ENCODE peak calls at places on chromosomes 12 and 14, in six cellular contexts. L is stomach; Q is CD4-positive, alpha-beta T cell; E is RWPE1; D is left ventricle myocardium inferior; G is fibroblast of pulmonary artery. F is an unnamed sample.

GRCh38 chr14:54589843-54590242 is 22.9 kb downstream of the SAMD4A start:
- DNase-seq in D (no peak), Q (no peak), G (no peak), L (no peak), E (no peak), F (no peak)

GRCh38 chr14:91402278-91403068 is 15.1 kb downstream of the CCDC88C start:
- DNase-seq in G (peak; percentile 46), D (no peak), L (peak; percentile 82), E (no peak), Q (no peak), F (peak; percentile 44)

GRCh38 chr12:54173066-54173726 is 15.6 kb downstream of the SMUG1 start:
- DNase-seq in E (peak; percentile 58), Q (no peak), L (peak; percentile 52), D (peak; percentile 40), G (no peak), F (peak; percentile 44)

GRCh38 chr12:7647071-7647470 is 18.6 kb downstream of the APOBEC1 start:
- DNase-seq in E (no peak), L (no peak), Q (no peak), D (no peak), G (no peak), F (no peak)

GRCh38 chr12:130552483-130552996 is 163.6 kb downstream of the RIMBP2 start:
- DNase-seq in G (no peak), E (peak; percentile 22), D (no peak), Q (no peak), L (no peak), F (no peak)

GRCh38 chr14:104048758-104049496 is 36.6 kb upstream of the ASPG start:
- DNase-seq in L (no peak), D (no peak), E (peak; percentile 27), Q (no peak), G (peak; percentile 59), F (no peak)

GRCh38 chr12:115638753-115639666 is 638.5 kb downstream of the MED13L start:
- DNase-seq in Q (no peak), E (no peak), G (no peak), D (no peak), L (no peak), F (no peak)

GRCh38 chr12:63940295-63940997 is 95.9 kb downstream of the SRGAP1 start:
- DNase-seq in Q (no peak), L (no peak), D (no peak), E (no peak), G (no peak), F (no peak)

GRCh38 chr14:57009585-57010515 is 199.6 kb upstream of the OTX2 start:
- DNase-seq in E (no peak), L (no peak), Q (no peak), G (no peak), D (no peak), F (no peak)

GRCh38 chr12:75943730-75944096 is 87.9 kb downstream of the PHLDA1 start:
- DNase-seq in G (peak; percentile 26), E (no peak), L (no peak), Q (no peak), D (no peak), F (no peak)

GRCh38 chr12:80821513-80822000 is 104.8 kb downstream of the MYF5 start:
- DNase-seq in E (no peak), Q (no peak), L (no peak), D (no peak), G (no peak), F (no peak)

GRCh38 chr14:37237094-37237493 is 39.4 kb downstream of the MIPOL1 start:
- DNase-seq in D (no peak), G (no peak), Q (no peak), L (no peak), E (no peak), F (no peak)

GRCh38 chr12:132391326-132392041 is 62.1 kb upstream of the GALNT9 start:
- DNase-seq in Q (no peak), E (no peak), L (no peak), D (no peak), G (no peak), F (no peak)

GRCh38 chr12:93163260-93164036 is 214.3 kb upstream of the NUDT4 start:
- DNase-seq in E (no peak), D (no peak), G (no peak), Q (no peak), L (no peak), F (no peak)

GRCh38 chr14:72665259-72665658 is 228.6 kb downstream of the DPF3 start:
- DNase-seq in G (peak; percentile 97), L (no peak), E (peak; percentile 85), Q (no peak), D (no peak), F (peak; percentile 36)

GRCh38 chr12:55842681-55843429 is at the start of gene MMP19:
- DNase-seq in L (no peak), Q (no peak), E (peak; percentile 68), D (no peak), G (peak; percentile 89), F (no peak)

GRCh38 chr14:74932401-74932901 is 9.4 kb upstream of the RPS6KL1 start:
- DNase-seq in G (peak; percentile 59), D (no peak), Q (no peak), E (no peak), L (no peak), F (no peak)

GRCh38 chr12:6074394-6074793 is 50.1 kb downstream of the VWF start:
- DNase-seq in D (peak; percentile 8), Q (no peak), L (no peak), G (no peak), E (no peak), F (no peak)

GRCh38 chr12:101474248-101474647 is 888 bp upstream of the SPIC start:
- DNase-seq in L (no peak), Q (no peak), E (no peak), D (no peak), G (no peak), F (no peak)

GRCh38 chr14:66066991-66067788 is 419.0 kb upstream of the CCDC196 start:
- DNase-seq in G (peak; percentile 63), L (no peak), Q (no peak), E (no peak), D (no peak), F (no peak)

GRCh38 chr12:112978163-112979081 is at the start of gene OAS2:
- DNase-seq in G (peak; percentile 53), E (peak; percentile 57), D (peak; percentile 40), Q (peak; percentile 84), L (peak; percentile 80), F (peak; percentile 67)

GRCh38 chr12:120100630-120101029 is 15.9 kb downstream of the RAB35 start:
- DNase-seq in D (peak; percentile 76), E (no peak), Q (no peak), L (peak; percentile 76), G (peak; percentile 68), F (no peak)

GRCh38 chr12:63138484-63138883 is 12.5 kb downstream of the AVPR1A start:
- DNase-seq in L (no peak), Q (no peak), G (no peak), D (no peak), E (no peak), F (no peak)

DNA sequence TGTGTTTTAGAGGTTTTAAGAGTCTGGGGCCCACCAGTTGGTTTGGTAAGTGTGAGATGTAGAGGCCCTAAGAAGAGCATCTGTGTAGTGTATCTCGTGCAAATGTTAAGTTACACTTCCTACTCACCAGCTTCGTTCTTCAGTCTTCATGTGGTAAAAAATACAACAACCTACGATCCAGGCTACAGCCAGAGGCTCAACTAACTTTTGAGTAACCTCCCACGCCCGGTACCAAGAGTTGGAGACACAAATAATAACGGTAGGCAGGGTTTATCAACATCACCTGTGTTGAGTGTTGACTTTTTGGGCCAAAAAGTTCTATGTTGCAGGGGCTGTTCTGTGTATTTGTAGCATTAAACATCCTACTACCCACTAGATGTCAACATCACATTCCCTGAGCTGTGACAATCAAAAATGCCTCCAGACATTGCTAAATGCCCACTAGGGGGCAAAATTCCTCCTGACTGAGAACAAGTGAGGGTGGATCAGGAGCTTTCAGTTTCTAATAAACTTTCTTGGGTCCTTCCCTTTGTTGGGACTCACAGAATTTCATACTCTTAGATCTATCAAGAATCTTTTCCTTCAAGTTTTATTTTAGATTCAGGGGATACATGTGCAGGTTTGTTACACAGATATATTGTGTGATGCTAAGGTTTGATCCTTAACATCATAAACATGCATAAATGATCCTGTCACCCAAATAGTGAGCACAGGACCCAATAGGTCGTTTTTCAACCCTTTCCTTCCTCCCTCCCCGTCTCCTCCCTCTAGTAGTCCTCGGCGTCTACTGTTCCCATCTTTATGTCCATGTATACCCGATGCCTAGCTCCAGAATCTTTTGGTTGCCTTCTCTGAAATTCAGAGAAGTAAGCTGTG is 94.7 kb downstream of the SLC2A13 start:
- DNase-seq in L (peak; percentile 45), D (no peak), E (peak; percentile 52), Q (peak; percentile 51), G (peak; percentile 85), F (peak; percentile 54)
- TF ChIP-seq CTCF in L (peak; percentile 84), D (peak; percentile 89), E (peak; percentile 70), Q (peak; percentile 84), G (peak; percentile 89), F (no peak)

DNA sequence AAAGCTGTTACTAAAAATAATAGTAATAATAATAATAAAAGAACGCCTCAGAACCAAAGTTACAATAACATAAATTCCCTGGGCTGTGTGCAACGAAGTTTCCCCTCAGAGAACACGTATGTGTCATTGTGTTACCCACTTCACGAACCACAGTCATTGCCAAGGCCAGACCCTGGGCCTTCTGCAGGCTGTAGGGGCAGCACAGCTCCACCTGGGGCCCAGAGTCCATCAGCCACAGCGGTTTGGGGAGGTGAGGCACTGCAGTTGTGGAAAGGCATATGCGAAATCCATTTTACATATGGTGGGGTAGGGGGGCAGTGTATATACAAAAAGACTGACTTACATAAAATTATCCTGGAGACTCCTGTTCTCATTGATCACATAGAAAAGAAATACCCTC is 56.1 kb downstream of the ESR2 start:
- DNase-seq in Q (no peak), E (no peak), G (no peak), D (no peak), L (no peak), F (no peak)
- TF ChIP-seq CTCF in Q (no peak), E (no peak), G (no peak), D (no peak), L (no peak), F (no peak)

GRCh38 chr12:85575115-85576096 is 260.8 kb downstream of the RASSF9 start:
- DNase-seq in G (peak; percentile 83), E (peak; percentile 63), D (peak; percentile 28), L (peak; percentile 53), Q (no peak), F (peak; percentile 64)
- TF ChIP-seq CTCF in G (peak; percentile 86), E (peak; percentile 71), D (peak; percentile 83), L (peak; percentile 50), Q (no peak), F (peak; percentile 71)

DNA sequence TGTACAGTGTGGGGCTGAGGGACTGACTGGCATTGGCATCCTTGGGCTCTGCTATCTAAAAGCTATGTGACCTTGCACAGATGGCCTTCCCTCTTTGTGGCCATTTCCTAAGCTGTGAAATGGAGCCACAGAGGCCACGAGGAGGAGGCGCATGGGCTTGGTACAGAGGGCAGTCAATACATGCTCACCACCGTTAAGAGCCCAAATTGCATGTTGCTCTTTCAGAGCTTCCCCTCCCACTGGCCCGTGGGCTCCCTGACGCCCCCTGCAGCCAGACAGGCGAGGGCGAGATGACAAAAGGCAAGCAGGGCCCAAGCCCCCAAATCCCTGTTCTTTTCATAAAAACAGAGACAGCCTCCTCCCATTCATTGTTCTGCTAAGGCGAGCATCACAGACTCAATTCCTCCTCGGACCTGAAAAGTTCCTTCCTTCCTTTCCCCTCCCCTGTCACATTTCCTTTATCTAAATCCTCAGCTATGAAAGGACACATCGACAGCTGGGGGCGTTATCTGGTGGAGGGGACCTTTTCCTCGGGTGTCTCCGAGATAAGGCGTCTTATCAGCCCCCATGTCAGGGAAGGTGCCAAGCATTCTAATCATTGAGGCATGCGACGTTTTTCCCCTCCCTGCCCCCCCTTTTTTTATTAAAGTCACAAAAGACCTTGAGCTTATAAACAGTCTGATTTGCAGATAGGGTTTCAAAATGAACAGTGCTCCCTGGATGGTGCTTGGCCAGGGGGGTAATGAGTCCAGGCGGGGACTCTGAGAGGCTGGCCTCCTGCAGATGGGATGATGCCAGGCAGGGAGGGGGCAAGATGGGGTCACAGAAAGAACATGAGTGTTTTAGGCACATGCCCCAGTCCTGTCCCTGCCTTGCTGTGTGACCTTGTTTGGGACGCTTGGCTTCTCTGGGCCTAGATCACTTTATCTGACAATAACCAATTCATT is 26.4 kb downstream of the FAM222A start:
- DNase-seq in E (no peak), D (peak; percentile 4), G (no peak), L (peak; percentile 40), Q (peak; percentile 1), F (no peak)
- TF ChIP-seq CTCF in E (no peak), D (peak; percentile 25), G (peak; percentile 25), L (no peak), Q (no peak), F (no peak)